ENCODE peak calls at places on chromosomes 16 and 17, in five cellular contexts. E, S, V, L and B are unnamed samples.

GRCh38 chr16:31131841-31132271 is 3.7 kb downstream of the PRSS8 start:
- DNase-seq in S (no peak), E (no peak), L (no peak), V (no peak), B (no peak)

GRCh38 chr17:49388290-49388640 is 26.2 kb upstream of the ZNF652 start:
- DNase-seq in V (peak; percentile 75), E (peak; percentile 71), L (no peak), S (no peak), B (peak; percentile 48)

GRCh38 chr16:84495506-84495905 is 9.0 kb downstream of the MEAK7 start:
- DNase-seq in V (no peak), E (no peak), S (no peak), L (no peak), B (no peak)

GRCh38 chr17:80822700-80823410 is 168.8 kb upstream of the CHMP6 start:
- DNase-seq in V (no peak), L (no peak), E (no peak), S (no peak), B (no peak)

GRCh38 chr17:4892499-4893221 is 6.7 kb upstream of the C17orf107 start:
- DNase-seq in E (no peak), S (no peak), L (no peak), V (no peak), B (no peak)

GRCh38 chr16:48441863-48442279 is 56.7 kb upstream of the SIAH1 start:
- DNase-seq in L (no peak), S (no peak), V (no peak), E (no peak), B (no peak)

GRCh38 chr17:76232342-76232741 is 8.0 kb downstream of the RNF157 start:
- DNase-seq in S (no peak), L (no peak), E (no peak), V (no peak), B (no peak)

GRCh38 chr17:81898029-81898866 is 3.8 kb upstream of the NPB start:
- DNase-seq in S (no peak), L (peak; percentile 78), V (no peak), E (no peak), B (no peak)

GRCh38 chr17:71790791-71791190 is 330.0 kb upstream of the SOX9 start:
- DNase-seq in L (no peak), E (no peak), S (no peak), V (no peak), B (no peak)

GRCh38 chr17:915416-916201 is 64.0 kb downstream of the NXN start:
- DNase-seq in V (no peak), S (no peak), L (no peak), E (no peak), B (no peak)

GRCh38 chr16:57732011-57732410 is 3.6 kb upstream of the KATNB1 start:
- DNase-seq in V (no peak), E (no peak), L (no peak), S (no peak), B (no peak)

GRCh38 chr17:30519707-30520106 is 42.5 kb downstream of the GOSR1 start:
- DNase-seq in S (no peak), V (no peak), L (no peak), E (no peak), B (no peak)

GRCh38 chr17:36198831-36199465 is 2.4 kb upstream of the CCL3L1 start:
- DNase-seq in L (no peak), S (no peak), E (no peak), V (peak; percentile 78), B (no peak)

GRCh38 chr17:29045026-29045425 is 2.1 kb downstream of the PIPOX start:
- DNase-seq in L (no peak), V (no peak), E (no peak), S (no peak), B (no peak)

GRCh38 chr16:588639-588888 is 1.3 kb upstream of the RAB40C start:
- DNase-seq in L (peak; percentile 50), V (peak; percentile 82), S (no peak), E (peak; percentile 70), B (no peak)

GRCh38 chr16:26665166-26665939 is 401.4 kb upstream of the C16orf82 start:
- DNase-seq in V (no peak), L (no peak), S (no peak), E (no peak), B (no peak)

GRCh38 chr17:76273923-76274558 is 8.9 kb downstream of the UBALD2 start:
- DNase-seq in E (peak; percentile 38), S (no peak), L (no peak), V (no peak), B (no peak)

GRCh38 chr17:1648582-1649115 is 1.0 kb downstream of the RILP start:
- DNase-seq in S (peak; percentile 86), L (peak; percentile 98), V (peak; percentile 98), E (peak; percentile 96), B (peak; percentile 98)

GRCh38 chr17:80832266-80832676 is 159.4 kb upstream of the CHMP6 start:
- DNase-seq in S (no peak), V (peak; percentile 25), L (no peak), E (no peak), B (no peak)

GRCh38 chr16:82782715-82783251 is 156.0 kb downstream of the CDH13 start:
- DNase-seq in E (no peak), L (no peak), S (no peak), V (no peak), B (no peak)

GRCh38 chr17:2697611-2698162 is 13.9 kb downstream of the CLUH start:
- DNase-seq in S (peak; percentile 3), L (no peak), E (no peak), V (no peak), B (no peak)

GRCh38 chr16:50261707-50262235 is 4.6 kb upstream of the ADCY7 start:
- DNase-seq in V (no peak), L (no peak), E (no peak), S (no peak), B (no peak)

GRCh38 chr16:52408197-52408845 is 138.6 kb downstream of the TOX3 start:
- DNase-seq in L (no peak), E (no peak), V (no peak), S (no peak), B (no peak)

GRCh38 chr16:57204675-57205074 is 18.5 kb downstream of the RSPRY1 start:
- DNase-seq in L (no peak), V (no peak), E (no peak), S (no peak), B (no peak)

GRCh38 chr17:50657054-50657453 is 22.4 kb downstream of the ABCC3 start:
- DNase-seq in V (no peak), L (no peak), S (no peak), E (no peak), B (no peak)

GRCh38 chr17:48970865-48971687 is 2.7 kb upstream of the GIP start:
- DNase-seq in E (no peak), V (no peak), S (no peak), L (no peak), B (no peak)

DNA sequence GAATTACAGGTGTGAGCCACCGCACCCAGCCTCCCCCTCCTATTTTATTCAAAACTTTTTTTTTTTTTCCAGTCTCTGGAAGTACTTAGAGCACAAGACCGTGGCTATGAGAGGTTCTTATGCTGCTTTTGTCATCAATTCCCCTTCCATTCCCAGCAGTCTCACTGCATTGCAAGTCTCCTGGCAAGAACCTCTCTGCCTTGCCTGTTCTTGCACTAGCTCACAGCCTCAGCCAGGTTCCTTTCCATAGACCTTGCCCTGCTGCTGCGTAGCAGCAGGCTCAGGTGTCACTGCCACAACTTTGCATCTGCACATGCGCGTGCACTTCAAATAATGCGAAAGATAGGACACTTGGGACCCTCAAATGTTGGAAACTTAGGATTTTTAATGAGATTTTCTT is 15.6 kb downstream of the ATP6V0A1 start:
- DNase-seq in E (no peak), S (no peak), L (no peak), V (no peak), B (no peak)
- TF ChIP-seq CTCF in E (no peak), S (no peak), L (no peak), V (no peak), B (no peak)

DNA sequence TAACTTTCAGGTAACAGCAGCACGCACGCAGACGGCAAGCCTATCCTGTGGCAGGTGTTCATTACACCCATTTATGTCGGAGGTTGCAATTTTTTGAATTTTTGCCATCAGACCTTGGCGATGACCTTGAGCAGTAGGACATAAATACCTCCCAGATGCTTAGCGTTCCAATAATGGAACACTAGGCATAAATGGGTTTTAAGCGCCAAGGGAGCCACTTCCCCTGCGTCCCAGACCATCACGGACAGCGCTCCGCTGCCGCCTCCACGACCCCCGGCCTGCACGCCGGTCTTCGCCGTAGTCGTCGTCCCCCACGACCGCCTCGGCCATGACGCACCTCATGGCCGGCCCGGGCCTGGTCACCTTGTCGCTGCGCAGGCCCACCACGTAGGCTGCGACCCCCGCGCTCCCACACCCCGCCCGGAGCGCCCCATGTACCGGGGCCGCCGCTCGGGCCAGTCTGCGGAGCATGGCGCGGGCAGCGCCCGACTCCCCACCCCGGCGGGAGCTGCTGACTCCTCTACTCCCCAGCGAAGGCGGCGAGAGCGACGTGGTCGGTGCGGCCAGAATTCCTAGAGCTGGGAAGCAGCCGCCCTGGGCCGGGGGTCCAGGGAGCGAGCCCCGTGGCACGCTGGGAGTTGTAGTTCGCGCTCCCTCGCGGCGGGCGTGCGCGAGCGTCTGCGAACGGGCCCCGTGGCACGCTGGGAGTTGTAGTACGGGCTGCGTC is 22.7 kb downstream of the TMEM235 start:
- DNase-seq in L (peak; percentile 70), V (peak; percentile 87), E (peak; percentile 88), S (peak; percentile 27), B (peak; percentile 86)
- TF ChIP-seq CTCF in L (no peak), V (no peak), E (no peak), S (no peak), B (no peak)

GRCh38 chr16:11255737-11256656 is at the start of gene SOCS1:
- DNase-seq in V (peak; percentile 95), S (peak; percentile 43), E (peak; percentile 89), L (peak; percentile 93), B (peak; percentile 89)

GRCh38 chr16:11253995-11254912 is 1.8 kb downstream of the SOCS1 start:
- DNase-seq in V (peak; percentile 76), L (no peak), S (no peak), E (peak; percentile 75), B (no peak)

GRCh38 chr16:11256657-11257130 is 690 bp upstream of the SOCS1 start:
- DNase-seq in L (peak; percentile 63), E (no peak), S (no peak), V (no peak), B (no peak)

GRCh38 chr16:11253009-11253994 is 2.7 kb downstream of the SOCS1 start:
- DNase-seq in S (no peak), L (no peak), E (peak; percentile 35), V (peak; percentile 64), B (no peak)

DNA sequence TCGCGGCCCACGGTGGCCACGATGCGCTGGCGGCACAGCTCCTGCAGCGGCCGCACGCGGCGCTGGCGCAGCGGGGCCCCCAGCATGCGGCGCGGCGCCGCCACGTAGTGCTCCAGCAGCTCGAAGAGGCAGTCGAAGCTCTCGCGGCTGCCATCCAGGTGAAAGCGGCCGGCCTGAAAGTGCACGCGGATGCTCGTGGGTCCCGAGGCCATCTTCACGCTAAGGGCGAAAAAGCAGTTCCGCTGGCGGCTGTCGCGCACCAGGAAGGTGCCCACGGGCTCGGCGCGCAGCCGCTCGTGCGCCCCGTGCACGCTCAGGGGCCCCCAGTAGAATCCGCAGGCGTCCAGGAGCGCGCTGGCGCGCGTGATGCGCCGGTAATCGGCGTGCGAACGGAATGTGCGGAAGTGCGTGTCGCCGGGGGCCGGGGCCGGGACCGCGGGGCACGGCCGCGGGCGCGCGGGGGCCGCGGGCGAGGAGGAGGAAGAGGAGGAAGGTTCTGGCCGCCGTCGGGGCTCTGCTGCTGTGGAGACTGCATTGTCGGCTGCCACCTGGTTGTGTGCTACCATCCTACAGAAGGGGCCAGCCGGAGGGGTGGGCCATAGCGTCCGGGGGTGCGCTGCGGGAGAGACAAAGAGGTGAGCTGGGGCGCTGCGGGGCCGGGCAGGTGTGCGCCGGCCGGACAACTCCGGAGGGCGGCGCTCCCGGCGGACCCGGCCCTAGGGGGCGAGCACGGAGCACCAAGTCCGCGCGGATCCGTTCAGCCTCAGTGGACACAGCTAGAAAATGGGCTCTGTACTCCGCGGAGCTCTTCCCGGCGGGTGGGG is 879 bp downstream of the SOCS1 start:
- DNase-seq in S (no peak), L (peak; percentile 51), V (peak; percentile 83), E (peak; percentile 85), B (no peak)
- TF ChIP-seq CTCF in S (no peak), L (no peak), V (peak; percentile 28), E (no peak), B (peak; percentile 39)

GRCh38 chr16:77190478-77191258 is at the start of gene MON1B:
- DNase-seq in V (peak; percentile 99), S (peak; percentile 96), E (peak; percentile 97), L (peak; percentile 93), B (peak; percentile 97)
- TF ChIP-seq CTCF in V (no peak), S (no peak), E (no peak), L (no peak), B (no peak)